ENCODE peak calls at places on chromosomes 12 and 14, in ten cellular contexts. S, G, P, R, Z, H, M, A, W and L are unnamed samples.
A peak's percentile ranks its signal among the peaks of the same experiment; 100 is the strongest.

GRCh38 chr14:75450381-75451276 is 22.8 kb downstream of the JDP2 start:
- DNase-seq in S (peak; percentile 58), G (no peak), P (peak; percentile 37), R (no peak), Z (no peak), H (no peak), M (no peak), A (peak; percentile 40), W (peak; percentile 90), L (no peak)

GRCh38 chr12:47078733-47079364 is 572 bp upstream of the PCED1B start:
- DNase-seq in S (peak; percentile 50), G (no peak), P (peak; percentile 33), R (no peak), Z (no peak), H (peak; percentile 70), M (peak; percentile 29), A (peak; percentile 37), W (no peak), L (no peak)

GRCh38 chr12:30988887-30989286 is 62.3 kb downstream of the TSPAN11 start:
- DNase-seq in S (no peak), G (no peak), P (no peak), R (no peak), Z (no peak), H (no peak), M (no peak), A (no peak), W (peak; percentile 78), L (no peak)

GRCh38 chr12:53182836-53183235 is 2.1 kb upstream of the CSAD start:
- DNase-seq in S (no peak), G (no peak), P (no peak), R (no peak), Z (peak; percentile 71), H (no peak), M (no peak), A (no peak), W (no peak), L (no peak)

GRCh38 chr12:105020241-105020962 is 34.3 kb downstream of the NOPCHAP1 start:
- DNase-seq in S (no peak), G (no peak), P (no peak), R (no peak), Z (no peak), H (no peak), M (no peak), A (no peak), W (no peak), L (no peak)

GRCh38 chr14:56650075-56650474 is 70.5 kb downstream of the TMEM260 start:
- DNase-seq in S (no peak), G (no peak), P (no peak), R (no peak), Z (no peak), H (no peak), M (no peak), A (no peak), W (no peak), L (no peak)

GRCh38 chr12:2092890-2093289 is 40.1 kb downstream of the CACNA1C start:
- DNase-seq in S (peak; percentile 64), G (no peak), P (peak; percentile 47), R (peak; percentile 75), Z (no peak), H (no peak), M (peak; percentile 23), A (peak; percentile 36), W (no peak), L (no peak)

GRCh38 chr12:93459992-93460391 is 7.3 kb upstream of the MRPL42 start:
- DNase-seq in S (no peak), G (no peak), P (no peak), R (no peak), Z (no peak), H (no peak), M (no peak), A (no peak), W (no peak), L (no peak)

GRCh38 chr12:107718606-107719005 is 33.0 kb downstream of the PWP1 start:
- DNase-seq in S (no peak), G (no peak), P (no peak), R (no peak), Z (no peak), H (no peak), M (no peak), A (no peak), W (no peak), L (no peak)

GRCh38 chr14:86153480-86153879 is 623.5 kb downstream of the FLRT2 start:
- DNase-seq in S (no peak), G (no peak), P (no peak), R (no peak), Z (peak; percentile 15), H (no peak), M (no peak), A (no peak), W (no peak), L (no peak)

GRCh38 chr12:24977711-24978110 is 28.8 kb upstream of the BCAT1 start:
- DNase-seq in S (peak; percentile 32), G (no peak), P (peak; percentile 33), R (no peak), Z (no peak), H (no peak), M (no peak), A (no peak), W (no peak), L (no peak)

GRCh38 chr14:24734917-24735500 is 101.0 kb upstream of the GZMB start:
- DNase-seq in S (peak; percentile 49), G (no peak), P (peak; percentile 31), R (peak; percentile 63), Z (peak; percentile 83), H (no peak), M (peak; percentile 83), A (peak; percentile 69), W (peak; percentile 30), L (peak; percentile 10)

GRCh38 chr12:102562836-102563425 is 82.6 kb upstream of the IGF1 start:
- DNase-seq in S (no peak), G (no peak), P (no peak), R (no peak), Z (no peak), H (no peak), M (no peak), A (no peak), W (no peak), L (no peak)

GRCh38 chr12:133129368-133130037 is 571 bp downstream of the ZNF891 start:
- DNase-seq in S (peak; percentile 49), G (no peak), P (peak; percentile 44), R (peak; percentile 17), Z (no peak), H (no peak), M (peak; percentile 46), A (peak; percentile 15), W (no peak), L (no peak)

GRCh38 chr12:958449-959123 is 9.1 kb upstream of the RAD52 start:
- DNase-seq in S (peak; percentile 31), G (peak; percentile 58), P (peak; percentile 17), R (no peak), Z (peak; percentile 95), H (no peak), M (peak; percentile 87), A (no peak), W (peak; percentile 4), L (no peak)

GRCh38 chr12:1369460-1369859 is 224.9 kb downstream of the FBXL14 start:
- DNase-seq in S (peak; percentile 16), G (no peak), P (no peak), R (no peak), Z (no peak), H (no peak), M (peak; percentile 5), A (no peak), W (no peak), L (no peak)

DNA sequence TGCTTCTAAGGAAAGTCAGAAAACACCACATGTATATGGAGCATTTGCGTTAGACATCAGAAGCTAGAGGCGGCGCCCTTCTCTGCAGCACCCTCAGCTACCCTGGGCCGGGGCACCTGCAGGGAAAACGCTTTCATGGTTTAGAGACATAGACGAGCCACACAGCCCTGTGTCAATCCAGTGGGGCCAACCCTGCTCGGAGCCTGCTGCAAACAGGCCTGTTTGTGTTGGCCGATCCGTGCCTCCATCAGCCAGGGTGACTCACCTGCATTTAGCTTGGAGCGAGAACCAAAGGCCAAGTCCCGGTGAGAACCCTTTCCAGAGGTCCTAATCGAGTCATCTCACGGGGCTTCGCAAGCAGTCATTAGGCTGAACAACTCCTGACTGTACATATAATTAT is 19.5 kb upstream of the FZD10 start:
- DNase-seq in S (no peak), G (no peak), P (no peak), R (no peak), Z (no peak), H (no peak), M (no peak), A (no peak), W (no peak), L (no peak)
- TF ChIP-seq CTCF in S (no peak), G (no peak), P (no peak), R (no peak), Z (no peak), H (no peak), M (no peak), A (no peak), W (no peak), L (no peak)

DNA sequence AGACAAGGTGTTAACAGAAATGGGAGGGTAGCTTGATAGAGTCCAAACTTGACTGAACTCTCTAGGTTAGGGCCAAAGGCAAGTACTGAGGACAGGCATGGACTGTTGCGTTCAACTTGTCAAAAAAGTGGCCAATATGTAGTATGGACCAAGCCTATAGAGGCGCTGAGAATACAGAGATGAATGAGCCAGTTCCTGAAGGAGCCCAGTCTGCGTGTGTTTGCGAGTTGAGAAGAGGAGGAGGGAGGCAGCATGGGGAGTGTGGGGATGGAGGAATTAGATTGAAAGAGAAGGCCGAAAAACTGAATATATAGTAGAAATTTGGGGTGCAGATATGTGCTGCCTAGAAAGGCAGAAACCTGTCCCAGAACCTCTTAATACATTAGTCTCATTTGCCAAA is 412.4 kb downstream of the PCNX1 start:
- DNase-seq in S (no peak), G (no peak), P (no peak), R (peak; percentile 34), Z (peak; percentile 55), H (no peak), M (peak; percentile 57), A (peak; percentile 36), W (no peak), L (no peak)
- TF ChIP-seq CTCF in S (no peak), G (no peak), P (no peak), R (peak; percentile 7), Z (no peak), H (no peak), M (no peak), A (no peak), W (no peak), L (no peak)

GRCh38 chr14:64137657-64138290 is 156.4 kb downstream of the ESR2 start:
- DNase-seq in S (no peak), G (no peak), P (no peak), R (peak; percentile 7), Z (no peak), H (no peak), M (peak; percentile 50), A (peak; percentile 8), W (no peak), L (no peak)
- TF ChIP-seq CTCF in S (peak; percentile 43), G (peak; percentile 15), P (peak; percentile 3), R (peak; percentile 47), Z (peak; percentile 24), H (no peak), M (peak; percentile 34), A (peak; percentile 35), W (no peak), L (peak; percentile 30)

DNA sequence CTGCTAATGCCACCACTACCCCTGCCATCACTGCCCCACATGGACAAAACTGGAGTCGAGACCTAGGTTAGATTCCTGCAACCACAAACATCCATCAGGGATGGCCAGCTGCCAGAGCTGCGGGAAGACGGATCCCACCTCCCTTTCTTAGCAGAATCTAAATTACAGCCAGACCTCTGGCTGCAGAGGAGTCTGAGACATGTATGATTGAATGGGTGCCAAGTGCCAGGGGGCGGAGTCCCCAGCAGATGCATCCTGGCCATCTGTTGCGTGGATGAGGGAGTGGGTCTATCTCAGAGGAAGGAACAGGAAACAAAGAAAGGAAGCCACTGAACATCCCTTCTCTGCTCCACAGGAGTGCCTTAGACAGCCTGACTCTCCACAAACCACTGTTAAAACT is 7.1 kb upstream of the OAS2 start:
- DNase-seq in S (peak; percentile 6), G (peak; percentile 3), P (no peak), R (no peak), Z (peak; percentile 24), H (no peak), M (peak; percentile 17), A (peak; percentile 2), W (no peak), L (no peak)
- TF ChIP-seq CTCF in S (no peak), G (no peak), P (no peak), R (no peak), Z (no peak), H (no peak), M (no peak), A (no peak), W (no peak), L (no peak)